ENCODE peak calls at places on chromosome 11, in four cellular contexts. B, W, I and S are unnamed samples.
A peak's percentile ranks its signal among the peaks of the same experiment; 100 is the strongest.

GRCh38 chr11:89235121-89235520 is 57.4 kb downstream of the TYR start:
- DNase-seq in B (no peak), W (no peak), I (no peak), S (no peak)

GRCh38 chr11:20110908-20111669 is 49.2 kb downstream of the DBX1 start:
- DNase-seq in B (peak; percentile 8), W (peak; percentile 70), I (peak; percentile 84), S (peak; percentile 79)

GRCh38 chr11:111629499-111629898 is 27.2 kb downstream of the SIK2 start:
- DNase-seq in B (no peak), W (no peak), I (no peak), S (no peak)

GRCh38 chr11:118398797-118399564 is 2.4 kb upstream of the ATP5MG start:
- DNase-seq in B (no peak), W (no peak), I (no peak), S (no peak)

GRCh38 chr11:12402027-12402426 is 24.7 kb downstream of the PARVA start:
- DNase-seq in B (no peak), W (no peak), I (peak; percentile 8), S (no peak)

GRCh38 chr11:44793350-44794090 is 66.8 kb downstream of the TSPAN18 start:
- DNase-seq in B (no peak), W (no peak), I (peak; percentile 45), S (no peak)

GRCh38 chr11:86559311-86559945 is 113.0 kb downstream of the ME3 start:
- DNase-seq in B (no peak), W (no peak), I (no peak), S (no peak)

GRCh38 chr11:83871013-83871412 is 584.8 kb upstream of the CCDC90B start:
- DNase-seq in B (no peak), W (peak; percentile 7), I (no peak), S (no peak)

GRCh38 chr11:13333456-13333957 is 55.9 kb downstream of the BMAL1 start:
- DNase-seq in B (no peak), W (peak; percentile 18), I (no peak), S (no peak)

GRCh38 chr11:57230797-57231538 is 6.1 kb downstream of the APLNR start:
- DNase-seq in B (no peak), W (no peak), I (no peak), S (no peak)

GRCh38 chr11:124302756-124303155 is 11.0 kb downstream of the OR8D1 start:
- DNase-seq in B (no peak), W (no peak), I (no peak), S (no peak)

GRCh38 chr11:56855217-56855616 is 106.7 kb upstream of the OR9G4 start:
- DNase-seq in B (no peak), W (no peak), I (no peak), S (no peak)

GRCh38 chr11:33734441-33735165 is 1.6 kb downstream of the CD59 start:
- DNase-seq in B (no peak), W (no peak), I (peak; percentile 41), S (no peak)

GRCh38 chr11:61659413-61660196 is 20.6 kb upstream of the DAGLA start:
- DNase-seq in B (no peak), W (no peak), I (no peak), S (no peak)

GRCh38 chr11:69834811-69835800 is 15.9 kb upstream of the FGF3 start:
- DNase-seq in B (no peak), W (no peak), I (no peak), S (no peak)

GRCh38 chr11:73528420-73528819 is 69.5 kb downstream of the FAM168A start:
- DNase-seq in B (no peak), W (no peak), I (no peak), S (no peak)

GRCh38 chr11:122756417-122756816 is 81.9 kb upstream of the CRTAM start:
- DNase-seq in B (no peak), W (no peak), I (no peak), S (no peak)

GRCh38 chr11:72195921-72196320 is 4.0 kb downstream of the FOLR1 start:
- DNase-seq in B (no peak), W (no peak), I (no peak), S (no peak)

GRCh38 chr11:91396243-91397133 is 828.1 kb upstream of the FAT3 start:
- DNase-seq in B (no peak), W (peak; percentile 82), I (no peak), S (no peak)

GRCh38 chr11:131687291-131688055 is 317.1 kb downstream of the NTM start:
- DNase-seq in B (no peak), W (no peak), I (no peak), S (no peak)

GRCh38 chr11:111301004-111301839 is 2.9 kb downstream of the POU2AF3 start:
- DNase-seq in B (no peak), W (no peak), I (no peak), S (no peak)

GRCh38 chr11:4748435-4748834 is 21.3 kb downstream of the OR51F1 start:
- DNase-seq in B (no peak), W (no peak), I (no peak), S (no peak)

GRCh38 chr11:12502041-12502440 is 124.7 kb downstream of the PARVA start:
- DNase-seq in B (no peak), W (no peak), I (no peak), S (no peak)

GRCh38 chr11:47514825-47515647 is 37.9 kb downstream of the CELF1 start:
- DNase-seq in B (no peak), W (no peak), I (peak; percentile 70), S (no peak)

GRCh38 chr11:6203327-6203726 is 2.0 kb upstream of the C11orf42 start:
- DNase-seq in B (peak; percentile 58), W (no peak), I (no peak), S (no peak)

GRCh38 chr11:111417766-111418435 is 38.8 kb upstream of the POU2AF1 start:
- DNase-seq in B (peak; percentile 96), W (no peak), I (no peak), S (no peak)

GRCh38 chr11:20113147-20113435 is 47.2 kb downstream of the DBX1 start:
- DNase-seq in B (no peak), W (no peak), I (no peak), S (no peak)

GRCh38 chr11:132644511-132644910 is 887.8 kb downstream of the OPCML start:
- DNase-seq in B (no peak), W (no peak), I (no peak), S (no peak)

GRCh38 chr11:119370486-119371046 is 10.9 kb downstream of the USP2 start:
- DNase-seq in B (no peak), W (peak; percentile 71), I (peak; percentile 54), S (no peak)

GRCh38 chr11:15770798-15771414 is 585.4 kb downstream of the SOX6 start:
- DNase-seq in B (no peak), W (peak; percentile 25), I (peak; percentile 61), S (peak; percentile 67)

GRCh38 chr11:75269367-75269660 is 28.7 kb downstream of the TPBGL start:
- DNase-seq in B (no peak), W (no peak), I (no peak), S (no peak)
- TF ChIP-seq TARDBP in B (no peak), W (no peak), I (no peak), S (no peak)

GRCh38 chr11:107505667-107506066 is 48.0 kb upstream of the CWF19L2 start:
- DNase-seq in B (no peak), W (no peak), I (peak; percentile 62), S (no peak)

GRCh38 chr11:107508858-107509244 is 51.2 kb upstream of the CWF19L2 start:
- DNase-seq in B (no peak), W (no peak), I (no peak), S (no peak)

GRCh38 chr11:107508201-107508857 is 50.7 kb upstream of the CWF19L2 start:
- DNase-seq in B (no peak), W (no peak), I (no peak), S (no peak)
- TF ChIP-seq TARDBP in B (no peak), W (no peak), I (no peak), S (no peak)

DNA sequence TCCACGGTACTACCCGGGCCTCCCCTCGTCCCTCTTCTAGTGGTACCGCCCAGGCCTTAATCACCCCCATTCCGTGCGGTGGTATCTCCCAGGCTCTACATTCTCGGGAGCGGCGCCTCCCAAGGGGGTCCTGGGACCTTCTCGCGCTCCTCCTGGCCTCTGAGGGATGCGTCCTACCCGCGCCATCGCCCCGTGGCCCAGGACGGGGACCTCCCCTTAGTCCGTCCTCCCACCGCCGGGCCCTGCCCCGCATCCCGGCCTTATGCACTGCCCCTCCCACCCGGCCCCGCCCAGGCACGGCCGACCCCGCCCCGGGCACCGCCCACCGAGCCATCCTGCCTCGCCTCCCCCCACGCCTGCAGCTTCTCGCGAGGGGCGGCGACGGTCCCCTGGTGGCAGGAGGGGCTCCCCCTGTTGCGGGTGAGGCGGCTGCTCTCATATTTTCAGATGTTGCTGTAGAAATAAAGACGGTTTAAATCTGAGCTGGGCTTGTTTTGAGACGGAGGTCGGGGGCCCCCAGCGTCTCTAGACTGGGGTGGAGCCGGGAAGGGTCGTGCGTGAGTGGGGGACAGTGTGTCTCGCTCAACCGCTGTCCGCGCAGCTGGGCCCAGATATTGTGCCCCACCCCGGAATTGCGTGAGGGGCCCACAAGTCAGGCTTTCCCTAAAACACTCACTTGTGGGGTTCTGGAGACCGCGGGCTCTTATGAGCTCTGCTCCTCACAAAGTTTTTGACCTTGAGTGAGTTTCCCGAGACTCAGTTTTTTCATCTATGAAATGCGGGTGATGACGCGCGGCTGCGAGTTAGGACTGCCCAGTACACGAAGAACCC is 845 bp upstream of the RAB1B start:
- DNase-seq in B (peak; percentile 54), W (peak; percentile 57), I (peak; percentile 92), S (peak; percentile 86)
- TF ChIP-seq TARDBP in B (peak; percentile 12), W (peak; percentile 28), I (peak; percentile 17), S (no peak)

GRCh38 chr11:7642747-7643146 is 30.6 kb downstream of the CYB5R2 start:
- DNase-seq in B (no peak), W (no peak), I (no peak), S (no peak)

GRCh38 chr11:7643323-7643722 is 30.0 kb downstream of the CYB5R2 start:
- DNase-seq in B (no peak), W (no peak), I (no peak), S (no peak)

GRCh38 chr11:7638710-7639642 is 34.3 kb downstream of the CYB5R2 start:
- DNase-seq in B (no peak), W (no peak), I (no peak), S (no peak)

GRCh38 chr11:7639643-7640025 is 33.7 kb downstream of the CYB5R2 start:
- DNase-seq in B (no peak), W (no peak), I (no peak), S (no peak)

GRCh38 chr11:7640826-7641225 is 32.5 kb downstream of the CYB5R2 start:
- DNase-seq in B (no peak), W (no peak), I (no peak), S (no peak)
- TF ChIP-seq TARDBP in B (no peak), W (no peak), I (no peak), S (no peak)

GRCh38 chr11:78310500-78310909 is 107.1 kb downstream of the GAB2 start:
- DNase-seq in B (peak; percentile 88), W (peak; percentile 77), I (no peak), S (no peak)
- TF ChIP-seq TARDBP in B (no peak), W (no peak), I (no peak), S (no peak)